ENCODE peak calls at places on chromosome 14, in four cellular contexts. One of them, this sample, is unnamed.

GRCh38 chr14:78933948-78934524 is 763.9 kb downstream of the NRXN3 start:
- DNase-seq in CD4-positive, alpha-beta memory T cell: no peak
- DNase-seq in AG10803: peak; percentile 34
- DNase-seq in dorsolateral prefrontal cortex: no peak
- DNase-seq in this sample: peak; percentile 14

GRCh38 chr14:67191768-67192290 is 2.6 kb downstream of the GARIN2 start:
- DNase-seq in AG10803: no peak
- DNase-seq in CD4-positive, alpha-beta memory T cell: no peak
- DNase-seq in dorsolateral prefrontal cortex: no peak
- DNase-seq in this sample: peak; percentile 70

GRCh38 chr14:52873694-52874093 is 77.2 kb downstream of the FERMT2 start:
- DNase-seq in CD4-positive, alpha-beta memory T cell: no peak
- DNase-seq in AG10803: peak; percentile 78
- DNase-seq in dorsolateral prefrontal cortex: no peak
- DNase-seq in this sample: no peak

GRCh38 chr14:104130974-104131651 is 7.3 kb upstream of the KIF26A start:
- DNase-seq in dorsolateral prefrontal cortex: peak; percentile 50
- DNase-seq in AG10803: peak; percentile 4
- DNase-seq in CD4-positive, alpha-beta memory T cell: no peak
- DNase-seq in this sample: no peak

GRCh38 chr14:54047645-54048308 is 91.2 kb upstream of the BMP4 start:
- DNase-seq in CD4-positive, alpha-beta memory T cell: no peak
- DNase-seq in dorsolateral prefrontal cortex: no peak
- DNase-seq in AG10803: no peak
- DNase-seq in this sample: no peak

GRCh38 chr14:26370118-26370517 is 227.7 kb downstream of the NOVA1 start:
- DNase-seq in AG10803: no peak
- DNase-seq in CD4-positive, alpha-beta memory T cell: no peak
- DNase-seq in dorsolateral prefrontal cortex: no peak
- DNase-seq in this sample: no peak

GRCh38 chr14:63266106-63266505 is 52.6 kb downstream of the GPHB5 start:
- DNase-seq in CD4-positive, alpha-beta memory T cell: no peak
- DNase-seq in AG10803: no peak
- DNase-seq in dorsolateral prefrontal cortex: no peak
- DNase-seq in this sample: peak; percentile 35

GRCh38 chr14:25537846-25538455 is 488.0 kb upstream of the STXBP6 start:
- DNase-seq in dorsolateral prefrontal cortex: no peak
- DNase-seq in CD4-positive, alpha-beta memory T cell: no peak
- DNase-seq in AG10803: no peak
- DNase-seq in this sample: no peak

GRCh38 chr14:52906141-52906601 is 44.7 kb downstream of the FERMT2 start:
- DNase-seq in dorsolateral prefrontal cortex: no peak
- DNase-seq in CD4-positive, alpha-beta memory T cell: no peak
- DNase-seq in AG10803: peak; percentile 83
- DNase-seq in this sample: peak; percentile 90